ENCODE peak calls at places on chromosome 11, in five cellular contexts. Z is MM.1S, B is prostate gland, R is body of pancreas, N is OCI-LY7. Y is an unnamed sample.

GRCh38 chr11:44246726-44247125 is 63.2 kb downstream of the ALX4 start:
- DNase-seq in Z (no peak), B (no peak), R (no peak), N (no peak), Y (no peak)

GRCh38 chr11:29063630-29064361 is 953.0 kb downstream of the KCNA4 start:
- DNase-seq in Z (no peak), B (no peak), R (no peak), N (no peak), Y (no peak)

GRCh38 chr11:30477061-30477460 is 109.1 kb downstream of the MPPED2 start:
- DNase-seq in Z (no peak), B (no peak), R (no peak), N (no peak), Y (no peak)

GRCh38 chr11:23903044-23903704 is 593.7 kb upstream of the LUZP2 start:
- DNase-seq in Z (no peak), B (no peak), R (no peak), N (no peak), Y (no peak)

GRCh38 chr11:112294688-112295340 is 34.2 kb upstream of the PLET1 start:
- DNase-seq in Z (no peak), B (no peak), R (no peak), N (no peak), Y (no peak)

GRCh38 chr11:118398797-118399564 is 2.4 kb upstream of the ATP5MG start:
- DNase-seq in Z (peak; percentile 83), B (no peak), R (no peak), N (peak; percentile 54), Y (no peak)

GRCh38 chr11:132886335-132886734 is 646.0 kb downstream of the OPCML start:
- DNase-seq in Z (no peak), B (no peak), R (no peak), N (no peak), Y (no peak)

GRCh38 chr11:44622190-44622650 is 56.8 kb downstream of the CD82 start:
- DNase-seq in Z (no peak), B (no peak), R (peak; percentile 7), N (no peak), Y (peak; percentile 64)

GRCh38 chr11:16986434-16987204 is 27.6 kb downstream of the PLEKHA7 start:
- DNase-seq in Z (peak; percentile 94), B (peak; percentile 78), R (peak; percentile 90), N (peak; percentile 5), Y (no peak)

GRCh38 chr11:2378527-2379210 is 1.6 kb downstream of the CD81 start:
- DNase-seq in Z (no peak), B (no peak), R (no peak), N (no peak), Y (no peak)

GRCh38 chr11:109845437-109845836 is 247.8 kb upstream of the ZC3H12C start:
- DNase-seq in Z (no peak), B (no peak), R (no peak), N (no peak), Y (no peak)

GRCh38 chr11:9362393-9362863 is 22.0 kb upstream of the IPO7 start:
- DNase-seq in Z (no peak), B (no peak), R (no peak), N (no peak), Y (no peak)

GRCh38 chr11:3043315-3043871 is 13.8 kb downstream of the CARS1 start:
- DNase-seq in Z (no peak), B (no peak), R (peak; percentile 59), N (no peak), Y (peak; percentile 90)

DNA sequence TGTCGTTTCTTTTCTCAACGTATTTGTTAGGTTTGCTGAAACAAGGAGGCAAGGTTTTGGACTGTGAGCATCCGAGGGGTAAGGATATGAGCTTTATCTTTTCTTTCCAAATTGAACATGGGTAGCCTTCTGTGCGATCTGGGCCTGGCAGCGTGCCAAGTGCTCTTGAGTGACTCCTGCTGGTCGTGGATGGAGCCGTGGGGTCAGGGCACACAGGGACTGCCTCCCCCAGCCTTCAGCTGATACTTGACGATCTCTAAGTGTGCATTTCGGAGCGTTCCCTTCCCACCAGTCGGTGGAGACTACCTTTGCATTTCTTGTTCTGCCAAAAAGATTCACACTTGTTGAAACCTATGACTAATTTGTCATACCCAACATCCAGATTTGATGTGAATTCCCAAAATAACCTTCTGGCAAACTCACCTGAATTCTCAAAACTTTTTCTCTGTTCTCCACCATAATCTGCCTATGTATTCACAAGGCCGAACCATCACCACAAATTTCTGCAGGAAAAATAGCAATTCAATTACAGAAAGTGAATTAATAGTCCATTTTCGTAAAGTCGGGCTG is 40.2 kb upstream of the CLMP start:
- DNase-seq in Z (no peak), B (no peak), R (peak; percentile 47), N (peak; percentile 18), Y (no peak)
- TF ChIP-seq CTCF in Z (peak; percentile 29), B (peak; percentile 3), R (peak; percentile 45), N (peak; percentile 69), Y (no peak)

DNA sequence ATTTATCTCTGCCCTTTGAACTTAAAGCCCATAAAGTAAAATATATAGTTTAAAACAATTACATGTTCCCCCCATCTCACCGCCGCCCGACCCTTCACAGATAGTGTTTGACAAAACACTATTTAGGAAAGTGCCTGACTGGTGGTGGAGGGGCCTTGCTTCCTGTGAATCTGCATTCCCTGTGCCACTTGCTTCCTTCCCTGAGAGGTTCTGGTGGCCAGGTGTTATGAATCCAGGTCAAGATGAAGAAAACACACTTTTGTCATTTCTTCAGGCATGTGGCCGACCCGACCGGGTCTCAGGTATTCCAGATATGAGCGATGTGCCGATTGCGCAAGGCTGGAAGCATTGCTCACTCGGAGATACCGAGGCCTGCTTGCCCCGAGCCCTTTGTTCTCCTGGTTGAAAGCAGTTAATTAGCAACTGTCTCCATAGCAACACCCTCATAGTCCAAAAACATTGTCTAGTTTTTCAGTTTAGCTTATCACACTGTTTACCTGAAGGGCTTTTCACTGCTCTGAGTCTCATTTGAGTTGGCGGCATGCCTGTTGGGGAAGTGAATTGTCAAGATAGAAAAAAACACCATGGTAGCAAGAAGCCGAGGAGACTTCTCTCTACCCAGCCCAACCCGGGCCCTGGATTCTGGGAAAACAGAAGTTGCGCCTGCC is 128.3 kb downstream of the TEAD1 start:
- DNase-seq in Z (no peak), B (peak; percentile 84), R (peak; percentile 93), N (no peak), Y (no peak)
- H3K27ac ChIP-seq in Z (no peak overlapping the region), B (peak overlapping the region; percentile 50), R (peak overlapping the region; percentile 89), N (no peak overlapping the region), Y (no peak overlapping the region)

DNA sequence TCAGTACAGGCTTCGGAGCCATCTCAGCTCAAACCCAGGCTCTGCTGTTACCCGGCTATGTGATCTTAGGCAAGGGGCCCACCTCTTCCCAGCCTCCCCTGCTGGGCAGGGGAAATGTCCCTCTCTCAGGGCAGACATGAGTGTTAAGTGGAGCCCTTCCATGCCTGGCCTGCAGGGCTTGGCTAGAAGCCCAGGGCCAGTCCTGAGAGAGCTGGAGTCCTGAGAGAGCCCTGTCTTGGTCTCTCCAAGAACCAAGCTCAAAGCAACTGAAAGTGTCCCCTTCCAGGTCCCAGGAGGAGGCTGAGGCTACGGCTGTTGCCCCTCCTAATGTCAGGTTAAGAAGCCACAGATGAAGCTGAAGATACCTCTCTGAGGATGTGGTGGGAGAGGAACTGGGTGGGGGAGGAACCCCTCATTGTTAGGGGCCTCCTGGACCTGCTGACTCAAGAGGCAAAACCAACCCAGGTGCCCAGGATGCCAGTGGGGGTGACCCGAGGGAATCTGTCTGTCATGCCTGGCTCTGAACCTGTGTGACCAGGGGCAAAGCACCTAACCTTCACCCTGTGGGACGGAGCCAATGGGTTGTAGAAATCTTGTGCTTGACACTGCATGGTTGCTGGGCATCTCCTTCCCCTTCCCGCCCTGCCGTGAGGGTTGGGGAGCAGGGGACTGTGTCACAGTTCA is 4.2 kb downstream of the ZP1 start:
- DNase-seq in Z (no peak), B (no peak), R (no peak), N (no peak), Y (no peak)
- TF ChIP-seq CTCF in Z (no peak), B (no peak), R (no peak), N (no peak), Y (no peak)

GRCh38 chr11:130448039-130448415 is 418 bp upstream of the ADAMTS15 start:
- DNase-seq in Z (no peak), B (no peak), R (no peak), N (no peak), Y (no peak)

GRCh38 chr11:130448416-130449068 is at the start of gene ADAMTS15:
- DNase-seq in Z (peak; percentile 91), B (peak; percentile 63), R (peak; percentile 57), N (no peak), Y (peak; percentile 93)

GRCh38 chr11:130449996-130450419 is 1.6 kb downstream of the ADAMTS15 start:
- DNase-seq in Z (no peak), B (no peak), R (peak; percentile 23), N (no peak), Y (peak; percentile 94)

GRCh38 chr11:130451261-130452019 is 3.0 kb downstream of the ADAMTS15 start:
- DNase-seq in Z (no peak), B (no peak), R (no peak), N (no peak), Y (no peak)

GRCh38 chr11:130449246-130449990 is 973 bp downstream of the ADAMTS15 start:
- DNase-seq in Z (no peak), B (no peak), R (no peak), N (no peak), Y (no peak)
- H3K27ac ChIP-seq in Z (no peak overlapping the region), B (peak overlapping the region; percentile 3), R (no peak overlapping the region), N (no peak overlapping the region), Y (peak overlapping the region; percentile 87)

DNA sequence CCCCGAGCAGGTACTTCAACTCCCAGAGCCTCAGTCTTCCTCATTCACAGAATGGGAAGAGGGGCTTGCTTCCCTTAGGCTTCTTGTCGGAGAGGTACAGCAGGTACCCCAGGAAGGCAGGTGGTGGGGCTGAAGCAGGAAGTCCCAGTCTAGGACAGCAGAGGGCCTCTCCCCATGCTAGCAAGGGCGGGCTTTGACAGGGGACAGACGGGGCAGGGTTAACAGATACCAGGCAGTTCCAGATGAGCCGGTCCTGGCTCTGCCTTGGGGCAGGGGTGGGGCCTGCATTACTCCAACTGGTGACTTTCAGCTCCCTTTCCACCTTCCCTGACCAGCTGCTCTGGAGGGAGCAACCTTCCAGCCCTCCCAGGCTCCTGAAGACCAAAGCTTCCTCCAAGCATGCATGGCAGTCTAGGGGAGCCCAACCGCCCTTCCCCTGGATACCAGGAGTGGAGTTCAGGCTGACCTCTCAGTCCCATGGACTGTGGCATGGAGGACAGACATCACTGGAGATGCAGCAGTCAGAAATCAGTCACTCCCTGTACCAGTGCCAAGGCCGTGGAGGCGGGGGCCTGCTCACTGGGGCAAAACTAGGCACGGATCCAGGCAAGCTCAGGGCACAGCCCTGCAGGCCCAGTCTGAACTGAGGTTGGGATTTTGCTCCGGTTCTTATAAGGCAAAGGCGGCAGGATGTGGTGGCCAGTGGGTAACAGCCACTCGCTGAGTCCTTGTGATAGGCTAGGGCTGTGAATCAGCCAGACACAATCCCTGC is 60.5 kb downstream of the NAT10 start:
- DNase-seq in Z (no peak), B (peak; percentile 31), R (no peak), N (no peak), Y (no peak)
- TF ChIP-seq CTCF in Z (no peak), B (no peak), R (no peak), N (peak; percentile 28), Y (no peak)